ENCODE peak calls at places on chromosome 2, in six cellular contexts. One of them, this sample, is unnamed.

GRCh38 chr2:121900391-121900790 is 144.9 kb downstream of the TSN start:
- DNase-seq in H9: peak; percentile 10
- DNase-seq in H1: no peak
- DNase-seq in trophoblast cell: no peak
- DNase-seq in IMR-90: no peak
- DNase-seq in mesenchymal stem cell: no peak
- DNase-seq in this sample: no peak

GRCh38 chr2:222899413-222900181 is 38.8 kb downstream of the ACSL3 start:
- DNase-seq in H1: no peak
- DNase-seq in IMR-90: no peak
- DNase-seq in mesenchymal stem cell: no peak
- DNase-seq in H9: no peak
- DNase-seq in trophoblast cell: peak; percentile 98
- DNase-seq in this sample: no peak

GRCh38 chr2:232649033-232649432 is 15.6 kb downstream of the EFHD1 start:
- DNase-seq in trophoblast cell: peak; percentile 21
- DNase-seq in IMR-90: no peak
- DNase-seq in H9: no peak
- DNase-seq in H1: no peak
- DNase-seq in mesenchymal stem cell: no peak
- DNase-seq in this sample: no peak

GRCh38 chr2:31318360-31319336 is 84.7 kb downstream of the EHD3 start:
- DNase-seq in IMR-90: peak; percentile 86
- DNase-seq in H9: no peak
- DNase-seq in trophoblast cell: peak; percentile 10
- DNase-seq in mesenchymal stem cell: peak; percentile 95
- DNase-seq in H1: no peak
- DNase-seq in this sample: no peak

GRCh38 chr2:149765003-149765402 is 177.4 kb upstream of the MMADHC start:
- DNase-seq in trophoblast cell: no peak
- DNase-seq in H9: no peak
- DNase-seq in H1: no peak
- DNase-seq in mesenchymal stem cell: no peak
- DNase-seq in IMR-90: no peak
- DNase-seq in this sample: no peak

GRCh38 chr2:14907014-14907612 is 274.6 kb downstream of the LRATD1 start:
- DNase-seq in H1: no peak
- DNase-seq in trophoblast cell: peak; percentile 36
- DNase-seq in IMR-90: no peak
- DNase-seq in mesenchymal stem cell: no peak
- DNase-seq in H9: peak; percentile 36
- DNase-seq in this sample: no peak

GRCh38 chr2:158729873-158730620 is 65.1 kb upstream of the DAPL1 start:
- DNase-seq in mesenchymal stem cell: no peak
- DNase-seq in trophoblast cell: no peak
- DNase-seq in IMR-90: no peak
- DNase-seq in H9: no peak
- DNase-seq in H1: no peak
- DNase-seq in this sample: no peak

GRCh38 chr2:69253033-69253535 is 133.9 kb downstream of the GFPT1 start:
- DNase-seq in mesenchymal stem cell: peak; percentile 32
- DNase-seq in IMR-90: peak; percentile 20
- DNase-seq in H9: no peak
- DNase-seq in H1: no peak
- DNase-seq in trophoblast cell: no peak
- DNase-seq in this sample: no peak

GRCh38 chr2:4604767-4605166 is 901.4 kb downstream of the DCDC2C start:
- DNase-seq in IMR-90: no peak
- DNase-seq in H1: no peak
- DNase-seq in H9: peak; percentile 37
- DNase-seq in trophoblast cell: peak; percentile 2
- DNase-seq in mesenchymal stem cell: no peak
- DNase-seq in this sample: no peak

GRCh38 chr2:130310881-130311280 is 31.8 kb upstream of the IMP4 start:
- DNase-seq in H1: no peak
- DNase-seq in H9: no peak
- DNase-seq in IMR-90: no peak
- DNase-seq in trophoblast cell: no peak
- DNase-seq in mesenchymal stem cell: no peak
- DNase-seq in this sample: no peak

GRCh38 chr2:237196866-237197618 is 111.4 kb downstream of the COPS8 start:
- DNase-seq in IMR-90: peak; percentile 96
- DNase-seq in mesenchymal stem cell: peak; percentile 83
- DNase-seq in H1: no peak
- DNase-seq in H9: no peak
- DNase-seq in trophoblast cell: peak; percentile 34
- DNase-seq in this sample: no peak

GRCh38 chr2:45024600-45025291 is 15.5 kb upstream of the SIX2 start:
- DNase-seq in mesenchymal stem cell: peak; percentile 61
- DNase-seq in H9: no peak
- DNase-seq in H1: no peak
- DNase-seq in trophoblast cell: peak; percentile 19
- DNase-seq in IMR-90: peak; percentile 53
- DNase-seq in this sample: no peak

GRCh38 chr2:96534131-96534530 is 2.4 kb upstream of the ARID5A start:
- DNase-seq in H1: no peak
- DNase-seq in H9: no peak
- DNase-seq in IMR-90: no peak
- DNase-seq in trophoblast cell: no peak
- DNase-seq in mesenchymal stem cell: no peak
- DNase-seq in this sample: no peak

GRCh38 chr2:229205704-229206103 is 65.4 kb downstream of the PID1 start:
- DNase-seq in IMR-90: no peak
- DNase-seq in H9: no peak
- DNase-seq in mesenchymal stem cell: peak; percentile 30
- DNase-seq in trophoblast cell: no peak
- DNase-seq in H1: no peak
- DNase-seq in this sample: no peak

GRCh38 chr2:230964136-230964730 is 31.7 kb upstream of the SPATA3 start:
- DNase-seq in H9: no peak
- DNase-seq in trophoblast cell: no peak
- DNase-seq in IMR-90: no peak
- DNase-seq in H1: no peak
- DNase-seq in mesenchymal stem cell: no peak
- DNase-seq in this sample: no peak

GRCh38 chr2:237932731-237933131 is 34.1 kb upstream of the UBE2F start:
- DNase-seq in mesenchymal stem cell: no peak
- DNase-seq in H1: no peak
- DNase-seq in trophoblast cell: no peak
- DNase-seq in IMR-90: peak; percentile 90
- DNase-seq in H9: no peak
- DNase-seq in this sample: no peak

GRCh38 chr2:223947711-223948205 is 2.6 kb upstream of the WDFY1 start:
- DNase-seq in H9: no peak
- DNase-seq in trophoblast cell: no peak
- DNase-seq in mesenchymal stem cell: no peak
- DNase-seq in IMR-90: no peak
- DNase-seq in H1: no peak
- DNase-seq in this sample: peak; percentile 31

GRCh38 chr2:148861367-148861766 is 13.7 kb upstream of the KIF5C start:
- DNase-seq in H9: no peak
- DNase-seq in trophoblast cell: no peak
- DNase-seq in IMR-90: no peak
- DNase-seq in H1: no peak
- DNase-seq in mesenchymal stem cell: no peak
- DNase-seq in this sample: no peak

GRCh38 chr2:26412091-26412673 is 10.5 kb downstream of the DRC1 start:
- DNase-seq in trophoblast cell: peak; percentile 81
- DNase-seq in H1: no peak
- DNase-seq in mesenchymal stem cell: peak; percentile 22
- DNase-seq in IMR-90: no peak
- DNase-seq in H9: no peak
- DNase-seq in this sample: no peak

GRCh38 chr2:228039752-228040534 is 141.5 kb downstream of the SPHKAP start:
- DNase-seq in IMR-90: no peak
- DNase-seq in H1: no peak
- DNase-seq in H9: no peak
- DNase-seq in mesenchymal stem cell: no peak
- DNase-seq in trophoblast cell: peak; percentile 63
- DNase-seq in this sample: peak; percentile 11

GRCh38 chr2:42504364-42505230 is 10.8 kb upstream of the KCNG3 start:
- DNase-seq in H1: no peak
- DNase-seq in mesenchymal stem cell: no peak
- DNase-seq in H9: no peak
- DNase-seq in IMR-90: no peak
- DNase-seq in trophoblast cell: no peak
- DNase-seq in this sample: no peak

GRCh38 chr2:70974592-70974991 is 3.8 kb upstream of the ANKRD53 start:
- DNase-seq in trophoblast cell: no peak
- DNase-seq in mesenchymal stem cell: no peak
- DNase-seq in IMR-90: no peak
- DNase-seq in H1: peak; percentile 17
- DNase-seq in H9: no peak
- DNase-seq in this sample: no peak

GRCh38 chr2:12809526-12809925 is 92.8 kb downstream of the TRIB2 start:
- DNase-seq in H9: no peak
- DNase-seq in IMR-90: no peak
- DNase-seq in mesenchymal stem cell: no peak
- DNase-seq in H1: no peak
- DNase-seq in trophoblast cell: no peak
- DNase-seq in this sample: no peak

GRCh38 chr2:12817870-12818269 is 101.1 kb downstream of the TRIB2 start:
- DNase-seq in H9: no peak
- DNase-seq in IMR-90: no peak
- DNase-seq in trophoblast cell: no peak
- DNase-seq in H1: no peak
- DNase-seq in mesenchymal stem cell: no peak
- DNase-seq in this sample: no peak

GRCh38 chr2:12816379-12817306 is 99.9 kb downstream of the TRIB2 start:
- DNase-seq in IMR-90: peak; percentile 87
- DNase-seq in H1: no peak
- DNase-seq in trophoblast cell: peak; percentile 8
- DNase-seq in mesenchymal stem cell: peak; percentile 53
- DNase-seq in H9: no peak
- DNase-seq in this sample: no peak

GRCh38 chr2:12811916-12812315 is 95.2 kb downstream of the TRIB2 start:
- DNase-seq in H9: no peak
- DNase-seq in trophoblast cell: no peak
- DNase-seq in mesenchymal stem cell: no peak
- DNase-seq in IMR-90: no peak
- DNase-seq in H1: no peak
- DNase-seq in this sample: no peak

DNA sequence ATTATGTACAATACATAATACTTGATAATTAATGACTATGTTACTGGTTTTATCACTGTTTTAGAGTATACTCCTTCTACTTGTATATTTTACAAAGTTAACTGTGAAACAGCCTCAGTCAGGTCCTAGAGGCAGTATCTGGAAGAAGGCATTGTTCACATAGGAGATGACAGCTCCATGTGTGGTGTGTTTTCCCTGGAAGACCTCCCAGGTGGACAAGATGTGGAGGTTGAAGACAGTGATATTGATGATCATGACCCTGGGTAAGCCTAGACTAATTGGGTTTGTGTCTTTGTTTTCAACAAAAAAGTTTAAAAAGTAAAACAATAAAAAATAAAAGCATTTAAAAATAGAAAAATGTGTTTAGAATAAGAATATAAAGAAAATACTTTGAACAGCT is 96.4 kb downstream of the TRIB2 start:
- DNase-seq in trophoblast cell: no peak
- DNase-seq in H9: no peak
- DNase-seq in H1: no peak
- DNase-seq in IMR-90: no peak
- DNase-seq in mesenchymal stem cell: no peak
- DNase-seq in this sample: no peak
- H4K91ac ChIP-seq in trophoblast cell: no peak overlapping the region
- H4K91ac ChIP-seq in H9: no peak overlapping the region
- H4K91ac ChIP-seq in H1: no peak overlapping the region
- H4K91ac ChIP-seq in IMR-90: no peak overlapping the region
- H4K91ac ChIP-seq in mesenchymal stem cell: no peak overlapping the region
- H4K91ac ChIP-seq in this sample: no peak overlapping the region

DNA sequence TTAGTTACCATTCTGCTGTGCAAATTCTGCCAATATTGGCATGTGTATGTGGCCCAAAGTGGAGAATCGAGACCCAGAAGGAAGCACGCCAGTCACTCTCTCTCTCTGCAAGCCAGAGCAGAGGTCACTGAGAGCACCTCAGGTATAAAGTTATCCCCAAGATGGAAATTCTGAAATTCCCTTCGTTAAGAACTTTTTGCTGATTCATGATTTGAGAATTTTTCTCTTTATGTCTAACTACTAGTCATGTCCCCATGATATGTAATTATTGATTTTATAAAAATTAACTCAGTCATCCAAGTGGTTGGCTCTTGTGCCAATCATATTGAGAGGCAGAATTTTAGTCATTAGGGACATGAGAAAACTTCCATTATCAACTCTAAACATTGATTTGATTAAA is 898.6 kb downstream of the EPHA4 start:
- DNase-seq in H9: no peak
- DNase-seq in IMR-90: no peak
- DNase-seq in mesenchymal stem cell: no peak
- DNase-seq in H1: no peak
- DNase-seq in trophoblast cell: no peak
- DNase-seq in this sample: no peak
- H4K91ac ChIP-seq in H9: no peak overlapping the region
- H4K91ac ChIP-seq in IMR-90: no peak overlapping the region
- H4K91ac ChIP-seq in mesenchymal stem cell: no peak overlapping the region
- H4K91ac ChIP-seq in H1: no peak overlapping the region
- H4K91ac ChIP-seq in trophoblast cell: no peak overlapping the region
- H4K91ac ChIP-seq in this sample: no peak overlapping the region

DNA sequence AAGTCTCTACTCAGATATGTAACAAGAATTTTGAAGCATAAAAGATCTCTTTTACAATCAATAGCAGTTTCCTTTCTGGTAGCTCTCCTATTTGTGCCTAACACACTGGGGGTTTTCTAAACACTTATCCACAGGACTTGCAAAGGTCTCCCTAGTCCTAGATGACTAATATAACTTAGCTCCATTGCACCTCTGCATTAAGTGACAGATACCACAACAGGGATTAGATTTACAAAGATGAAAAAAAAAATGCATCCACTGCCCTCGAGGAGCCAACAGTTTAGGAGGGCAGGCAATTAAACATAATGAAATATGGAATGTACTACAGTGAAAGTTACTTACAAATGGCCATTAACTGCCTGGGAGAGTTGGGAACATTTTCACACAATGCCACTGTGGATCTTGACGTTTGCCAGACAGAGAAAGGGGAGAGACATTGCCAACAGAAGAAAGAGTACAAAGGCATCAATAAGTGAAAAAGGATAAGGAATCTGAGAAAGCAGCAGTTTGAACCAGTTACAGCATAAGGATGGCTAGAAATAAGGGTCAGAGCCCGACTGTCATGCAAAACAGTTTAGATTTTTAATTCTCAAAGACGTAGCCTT is 14.3 kb downstream of the PPP3R1 start:
- DNase-seq in IMR-90: no peak
- DNase-seq in H1: no peak
- DNase-seq in mesenchymal stem cell: peak; percentile 60
- DNase-seq in trophoblast cell: no peak
- DNase-seq in H9: no peak
- DNase-seq in this sample: no peak
- H4K91ac ChIP-seq in IMR-90: peak overlapping the region; percentile 8
- H4K91ac ChIP-seq in H1: no peak overlapping the region
- H4K91ac ChIP-seq in mesenchymal stem cell: no peak overlapping the region
- H4K91ac ChIP-seq in trophoblast cell: no peak overlapping the region
- H4K91ac ChIP-seq in H9: no peak overlapping the region
- H4K91ac ChIP-seq in this sample: no peak overlapping the region

DNA sequence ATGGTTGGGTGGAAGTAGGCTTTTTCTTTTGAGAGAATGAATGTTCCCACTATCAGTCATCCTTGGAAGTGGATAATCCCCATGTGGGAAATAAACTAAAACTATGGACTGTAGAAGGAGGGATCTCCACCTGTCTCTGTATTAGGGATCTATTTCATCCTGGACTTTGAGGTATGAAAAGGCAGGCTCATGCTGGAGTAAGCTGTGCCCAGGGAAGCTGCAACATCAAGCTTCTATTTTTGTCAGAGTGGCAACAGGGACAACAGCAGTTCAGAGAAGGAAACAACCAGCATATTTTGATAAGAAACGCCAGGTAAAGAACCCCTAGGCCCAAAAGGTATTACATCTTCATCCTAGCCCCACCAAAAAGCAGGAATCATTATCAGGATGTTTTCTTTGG is 122.0 kb downstream of the MDH1 start:
- DNase-seq in trophoblast cell: no peak
- DNase-seq in mesenchymal stem cell: no peak
- DNase-seq in H1: no peak
- DNase-seq in IMR-90: no peak
- DNase-seq in H9: no peak
- DNase-seq in this sample: no peak
- H4K91ac ChIP-seq in trophoblast cell: no peak overlapping the region
- H4K91ac ChIP-seq in mesenchymal stem cell: no peak overlapping the region
- H4K91ac ChIP-seq in H1: no peak overlapping the region
- H4K91ac ChIP-seq in IMR-90: no peak overlapping the region
- H4K91ac ChIP-seq in H9: no peak overlapping the region
- H4K91ac ChIP-seq in this sample: no peak overlapping the region

This sample was measured in neuronal stem cell.